ENCODE peak calls at places on chromosomes 11 and 22, in nine cellular contexts. C is dorsolateral prefrontal cortex, Q is left ventricle myocardium inferior, E is AG04450, N is esophagus squamous epithelium, W is colonic mucosa, X is HCT116, R is prostate gland, H is H9. I is an unnamed sample.

GRCh38 chr11:128924618-128925017 is 18.1 kb downstream of the TP53AIP1 start:
- DNase-seq in N (no peak), C (no peak), Q (no peak), H (no peak), E (no peak), X (no peak), W (no peak), R (no peak), I (no peak)

GRCh38 chr11:121520243-121521144 is 67.7 kb upstream of the SORL1-AS1 start:
- DNase-seq in C (no peak), H (no peak), N (no peak), R (no peak), X (no peak), E (peak; percentile 57), W (no peak), Q (no peak), I (no peak)

GRCh38 chr22:50585238-50585637 is 2.6 kb upstream of the CHKB start:
- DNase-seq in R (no peak), Q (no peak), C (no peak), X (no peak), N (no peak), H (no peak), E (no peak), W (no peak), I (no peak)

GRCh38 chr11:100930185-100930778 is 199.3 kb downstream of the PGR start:
- DNase-seq in N (no peak), C (no peak), H (no peak), E (no peak), W (no peak), Q (no peak), X (peak; percentile 47), R (peak; percentile 9), I (no peak)

GRCh38 chr11:34427171-34427805 is 11.4 kb upstream of the CAT start:
- DNase-seq in H (no peak), C (no peak), R (no peak), E (peak; percentile 55), W (no peak), N (no peak), Q (no peak), X (no peak), I (no peak)

GRCh38 chr11:124740277-124740882 is 638 bp downstream of the NRGN start:
- DNase-seq in X (no peak), H (peak; percentile 53), R (no peak), Q (peak; percentile 40), W (no peak), E (no peak), C (peak; percentile 71), N (no peak), I (peak; percentile 89)

GRCh38 chr11:66688561-66689534 is 11.2 kb upstream of the RBM4B start:
- DNase-seq in E (no peak), R (no peak), N (no peak), X (no peak), Q (no peak), H (no peak), W (no peak), C (peak; percentile 37), I (no peak)

GRCh38 chr11:2826679-2827056 is 58.9 kb downstream of the CDKN1C start:
- DNase-seq in W (no peak), N (no peak), C (no peak), E (no peak), X (no peak), R (no peak), H (no peak), Q (peak; percentile 17), I (no peak)

GRCh38 chr11:80146231-80146630 is 705.4 kb upstream of the TENM4 start:
- DNase-seq in N (no peak), Q (no peak), E (no peak), H (no peak), R (no peak), W (no peak), C (no peak), X (no peak), I (no peak)

GRCh38 chr11:9530901-9531625 is 42.4 kb upstream of the WEE1 start:
- DNase-seq in W (peak; percentile 71), Q (no peak), X (no peak), E (no peak), C (no peak), H (peak; percentile 43), N (no peak), R (no peak), I (peak; percentile 52)

GRCh38 chr11:84322211-84322610 is 1036.0 kb upstream of the CCDC90B start:
- DNase-seq in E (no peak), W (no peak), H (no peak), C (no peak), Q (no peak), X (no peak), N (no peak), R (no peak), I (no peak)

GRCh38 chr11:112277937-112278336 is 17.3 kb upstream of the PLET1 start:
- DNase-seq in Q (no peak), N (no peak), R (no peak), X (no peak), H (no peak), W (no peak), E (no peak), C (no peak), I (no peak)

GRCh38 chr11:116073854-116074837 is 569.9 kb upstream of the CADM1 start:
- DNase-seq in H (no peak), E (no peak), X (no peak), W (no peak), Q (peak; percentile 47), R (no peak), N (no peak), C (peak; percentile 84), I (no peak)

GRCh38 chr11:69475866-69476714 is 5.4 kb upstream of the LINC01488 start:
- DNase-seq in E (no peak), R (no peak), X (no peak), H (peak; percentile 52), W (no peak), Q (peak; percentile 7), N (no peak), C (peak; percentile 13), I (no peak)

GRCh38 chr11:22459053-22459452 is 120.9 kb downstream of the SLC17A6 start:
- DNase-seq in C (no peak), X (no peak), W (no peak), E (no peak), Q (no peak), H (no peak), N (no peak), R (no peak), I (no peak)
- TF ChIP-seq CTCF in C (no peak), X (no peak), W (no peak), E (no peak), Q (no peak), H (no peak), N (no peak), R (no peak), I (no peak)

GRCh38 chr22:38235240-38235850 is 33.6 kb downstream of the MAFF start:
- DNase-seq in R (no peak), C (no peak), E (no peak), Q (no peak), H (no peak), W (no peak), N (no peak), X (no peak), I (no peak)

GRCh38 chr22:38233427-38233826 is 31.6 kb downstream of the MAFF start:
- DNase-seq in N (no peak), X (no peak), E (no peak), C (no peak), R (no peak), W (no peak), H (no peak), Q (no peak), I (no peak)

GRCh38 chr22:38238519-38239051 is 34.2 kb downstream of the TMEM184B start:
- DNase-seq in Q (no peak), C (no peak), E (no peak), N (no peak), W (no peak), X (no peak), R (no peak), H (no peak), I (no peak)

GRCh38 chr22:38239101-38239761 is 33.6 kb downstream of the TMEM184B start:
- DNase-seq in W (no peak), C (no peak), R (peak; percentile 36), H (no peak), Q (no peak), E (peak; percentile 83), X (no peak), N (no peak), I (peak; percentile 62)

GRCh38 chr22:38236786-38237185 is 35.0 kb downstream of the MAFF start:
- DNase-seq in N (no peak), Q (no peak), E (no peak), X (no peak), H (no peak), R (peak; percentile 79), C (no peak), W (no peak), I (no peak)
- H3K27ac ChIP-seq in N (peak overlapping the region; percentile 74), Q (peak overlapping the region; percentile 25), E (no peak overlapping the region), X (no peak overlapping the region), H (no peak overlapping the region), R (peak overlapping the region; percentile 51), C (peak overlapping the region; percentile 92), W (no peak overlapping the region), I (peak overlapping the region; percentile 7)

GRCh38 chr11:1229471-1230120 is 6.7 kb downstream of the MUC5B start:
- DNase-seq in W (peak; percentile 64), N (no peak), H (peak; percentile 18), C (peak; percentile 35), E (no peak), X (no peak), R (no peak), Q (no peak), I (peak; percentile 70)

GRCh38 chr11:1231396-1232327 is 8.8 kb downstream of the MUC5B start:
- DNase-seq in Q (no peak), C (peak; percentile 38), N (no peak), E (no peak), H (peak; percentile 24), X (no peak), R (no peak), W (peak; percentile 47), I (no peak)

GRCh38 chr11:1230121-1230455 is 7.2 kb downstream of the MUC5B start:
- DNase-seq in Q (no peak), E (no peak), H (peak; percentile 14), C (no peak), R (no peak), W (no peak), X (no peak), N (no peak), I (no peak)

GRCh38 chr11:1228921-1229451 is 6.1 kb downstream of the MUC5B start:
- DNase-seq in H (peak; percentile 22), R (no peak), W (peak; percentile 23), Q (no peak), E (no peak), C (peak; percentile 35), X (no peak), N (no peak), I (peak; percentile 68)

GRCh38 chr11:1230456-1231395 is 7.9 kb downstream of the MUC5B start:
- DNase-seq in R (no peak), H (peak; percentile 41), C (peak; percentile 41), Q (no peak), W (peak; percentile 19), E (no peak), X (no peak), N (no peak), I (peak; percentile 81)
- TF ChIP-seq CTCF in R (peak; percentile 25), H (no peak), C (no peak), Q (no peak), W (no peak), E (no peak), X (no peak), N (no peak), I (no peak)

DNA sequence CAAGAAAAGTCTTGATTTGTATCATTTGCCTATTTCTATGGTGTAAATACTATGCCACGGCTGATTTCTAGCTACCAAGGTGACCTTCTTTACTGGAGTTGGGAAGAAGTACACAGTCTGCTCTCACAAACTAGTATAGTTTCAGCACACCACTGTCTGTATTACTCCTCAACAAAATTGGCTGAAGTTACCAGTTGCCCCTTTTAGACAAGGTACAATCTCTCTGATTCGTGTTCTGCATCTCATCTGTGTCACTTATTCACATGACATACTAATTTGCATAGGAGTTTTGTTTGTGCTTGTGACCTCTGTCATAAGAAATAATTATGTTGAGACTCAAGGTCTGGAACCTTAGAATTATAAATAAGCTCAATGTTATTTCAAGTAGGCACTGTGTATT is 97.3 kb downstream of the C11orf87 start:
- DNase-seq in R (no peak), W (no peak), E (no peak), C (no peak), X (no peak), Q (no peak), H (no peak), N (no peak), I (no peak)
- H3K27ac ChIP-seq in R (no peak overlapping the region), W (no peak overlapping the region), E (no peak overlapping the region), C (no peak overlapping the region), X (no peak overlapping the region), Q (no peak overlapping the region), H (no peak overlapping the region), N (no peak overlapping the region), I (no peak overlapping the region)